ENCODE peak calls at places on chromosomes 16 and 17, in eight cellular contexts. G is cardiac muscle cell, Y is heart left ventricle, W is AG04450, C is colonic mucosa, O is A549, R is SK-N-MC, D is heart right ventricle. I is an unnamed sample. For H3K9me3, the result is how much of the 10 kb centered on the place peaks cover.

GRCh38 chr17:37273419-37274051 is 102.2 kb upstream of the C17orf78 start:
- DNase-seq in R (no peak), C (no peak), O (no peak), D (no peak), G (peak), W (peak), Y (no peak), I (no peak)

GRCh38 chr16:66728804-66729203 is 22.6 kb downstream of the DYNC1LI2 start:
- DNase-seq in W (no peak), C (no peak), G (no peak), O (no peak), D (no peak), R (no peak), Y (no peak), I (no peak)

GRCh38 chr16:76653390-76654026 is 376.3 kb downstream of the CNTNAP4 start:
- DNase-seq in D (no peak), W (peak), O (peak), R (no peak), C (no peak), G (peak), Y (no peak), I (no peak)

GRCh38 chr17:45376171-45376564 is 56.5 kb downstream of the ARHGAP27 start:
- DNase-seq in O (no peak), G (no peak), C (no peak), W (no peak), D (no peak), R (no peak), Y (no peak), I (no peak)

GRCh38 chr16:67236551-67237395 is 9.8 kb downstream of the TMEM208 start:
- DNase-seq in C (peak), R (no peak), Y (peak), G (peak), O (peak), W (no peak), D (no peak), I (peak)

GRCh38 chr17:10210151-10210574 is 11.8 kb upstream of the GAS7 start:
- DNase-seq in O (no peak), C (peak), G (peak), R (no peak), Y (no peak), W (no peak), D (no peak), I (no peak)

GRCh38 chr16:80459331-80459777 is 81.4 kb upstream of the DYNLRB2 start:
- DNase-seq in O (no peak), W (no peak), R (no peak), D (peak), Y (peak), G (peak), C (no peak), I (no peak)

GRCh38 chr17:59329558-59330313 is 1.7 kb upstream of the YPEL2 start:
- DNase-seq in C (peak), G (peak), O (peak), R (no peak), Y (peak), W (peak), D (peak), I (peak)

GRCh38 chr17:13002761-13003453 is 14.9 kb downstream of the ELAC2 start:
- DNase-seq in R (peak), C (peak), D (peak), W (peak), Y (peak), O (peak), G (peak), I (peak)

GRCh38 chr16:60295451-60295850 is 1561.3 kb upstream of the GOT2 start:
- DNase-seq in D (no peak), C (no peak), Y (no peak), R (no peak), G (no peak), O (no peak), W (no peak), I (no peak)

GRCh38 chr17:52673791-52674190 is 515.3 kb upstream of the CA10 start:
- DNase-seq in D (no peak), W (no peak), R (no peak), Y (no peak), C (no peak), G (no peak), O (no peak), I (no peak)

GRCh38 chr16:67454104-67454503 is 23.2 kb downstream of the HSD11B2 start:
- DNase-seq in O (no peak), G (no peak), C (no peak), D (no peak), Y (no peak), W (no peak), R (no peak), I (no peak)

GRCh38 chr16:67674851-67675578 is 8.4 kb downstream of the C16orf86 start:
- DNase-seq in R (no peak), O (no peak), C (no peak), Y (no peak), W (no peak), D (no peak), G (no peak), I (no peak)

GRCh38 chr17:74430706-74431567 is 951 bp upstream of the GPRC5C start:
- DNase-seq in D (peak), G (peak), R (no peak), O (peak), C (peak), Y (peak), W (no peak), I (no peak)

GRCh38 chr16:54493076-54493475 is 206.5 kb upstream of the IRX3 start:
- DNase-seq in C (no peak), D (no peak), G (peak), O (no peak), R (no peak), Y (no peak), W (no peak), I (no peak)

DNA sequence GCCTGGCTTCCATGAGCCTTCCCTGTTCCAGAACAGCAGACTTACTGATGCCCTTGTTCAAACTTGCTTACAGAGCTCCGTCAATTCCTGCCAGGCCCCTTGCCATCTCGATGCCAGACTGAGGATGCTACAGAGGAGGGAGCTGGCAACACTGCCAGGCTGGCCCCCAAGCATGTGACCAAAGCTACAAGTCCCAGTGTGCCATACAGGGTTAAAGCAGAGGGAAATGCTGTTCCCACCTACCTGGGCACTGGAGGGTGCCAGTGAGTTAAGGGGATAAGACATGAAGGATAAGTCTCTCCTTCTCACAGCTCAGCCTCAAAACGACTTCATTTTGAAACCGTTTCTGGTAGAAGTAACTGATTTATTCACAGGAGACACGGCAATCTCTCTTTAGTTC is 33.5 kb upstream of the SREBF1 start:
- DNase-seq in R (no peak), G (no peak), Y (no peak), O (no peak), D (no peak), W (no peak), C (no peak), I (no peak)
- H3K9me3 ChIP-seq in R (under half), G (under half), Y (under half), O (under half), D (under half), W (under half), C (under half), I (under half)

DNA sequence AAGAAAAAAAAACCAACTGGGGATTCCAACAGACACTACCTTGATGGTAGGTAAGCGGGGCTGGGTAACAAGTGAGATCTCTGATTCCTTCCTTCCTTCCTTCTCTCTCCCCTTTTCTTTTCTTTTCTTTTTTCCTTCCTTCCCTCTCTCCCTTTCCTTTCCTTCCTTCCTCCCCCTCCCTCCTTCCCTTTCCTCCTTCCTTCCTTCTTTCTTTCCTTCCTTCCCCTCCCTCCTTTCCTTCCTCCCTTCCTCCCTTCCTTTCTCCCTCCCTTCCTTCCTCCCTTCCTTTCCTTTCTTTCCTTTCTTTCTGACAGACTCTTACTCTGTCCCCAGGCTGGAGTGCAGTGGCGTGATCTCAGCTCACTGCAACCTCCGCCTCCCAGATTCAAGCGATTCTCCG is 20.0 kb downstream of the OR2C1 start:
- DNase-seq in C (no peak), G (no peak), R (no peak), Y (no peak), D (no peak), W (no peak), O (no peak), I (no peak)
- H3K9me3 ChIP-seq in C (under half), G (under half), R (under half), Y (under half), D (half or more), W (under half), O (half or more), I (under half)

GRCh38 chr17:32479074-32479617 is 7.6 kb upstream of the CDK5R1 start:
- DNase-seq in W (no peak), O (no peak), Y (no peak), R (no peak), D (no peak), G (no peak), C (no peak), I (no peak)

GRCh38 chr17:32477220-32477619 is 9.6 kb upstream of the CDK5R1 start:
- DNase-seq in W (no peak), G (no peak), Y (no peak), D (no peak), O (no peak), R (no peak), C (no peak), I (no peak)

GRCh38 chr17:32481193-32481592 is 5.6 kb upstream of the CDK5R1 start:
- DNase-seq in D (no peak), R (no peak), O (no peak), G (no peak), C (no peak), W (no peak), Y (no peak), I (no peak)

GRCh38 chr17:32471652-32472051 is 15.1 kb upstream of the CDK5R1 start:
- DNase-seq in W (no peak), O (no peak), Y (no peak), D (no peak), C (no peak), G (no peak), R (no peak), I (no peak)

DNA sequence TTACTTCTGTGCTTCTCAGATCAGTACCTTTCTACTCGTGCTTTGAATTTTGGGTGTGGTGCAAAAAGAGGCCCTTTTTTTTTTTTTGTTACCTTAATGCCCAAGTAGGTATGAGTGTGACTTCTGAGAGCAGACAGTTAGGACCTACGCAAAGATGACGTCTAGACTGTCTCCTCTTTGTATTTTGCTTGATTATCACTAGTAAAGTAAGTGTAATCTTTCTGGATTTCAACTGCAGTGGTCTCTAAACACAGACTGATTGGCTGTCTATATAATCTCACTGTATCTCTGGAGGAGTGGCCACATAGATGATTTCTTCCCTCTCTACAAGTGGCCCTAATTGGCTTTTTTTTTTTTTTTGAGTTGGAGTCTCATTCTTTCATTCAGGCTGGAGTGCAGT is 11.5 kb upstream of the CDK5R1 start:
- DNase-seq in G (no peak), Y (no peak), D (no peak), W (no peak), R (no peak), C (no peak), O (no peak), I (no peak)
- H3K9me3 ChIP-seq in G (under half), Y (under half), D (under half), W (under half), R (under half), C (under half), O (under half), I (under half)

GRCh38 chr17:58144801-58145200 is 3.4 kb upstream of the OR4D1 start:
- DNase-seq in D (no peak), C (no peak), R (no peak), G (no peak), W (no peak), O (no peak), Y (no peak), I (no peak)

GRCh38 chr17:58153046-58153445 is 4.9 kb downstream of the OR4D1 start:
- DNase-seq in R (no peak), C (no peak), W (no peak), Y (peak), D (no peak), O (no peak), G (no peak), I (peak)

GRCh38 chr17:58147930-58148434 is at the start of gene OR4D1:
- DNase-seq in Y (no peak), C (no peak), R (no peak), W (no peak), G (no peak), D (no peak), O (no peak), I (no peak)

GRCh38 chr17:58148609-58149008 is 425 bp downstream of the OR4D1 start:
- DNase-seq in O (no peak), G (no peak), W (no peak), Y (no peak), D (no peak), C (no peak), R (no peak), I (no peak)
- H3K9me3 ChIP-seq in O (under half), G (under half), W (under half), Y (under half), D (under half), C (under half), R (under half), I (under half)

GRCh38 chr17:75552425-75552824 is 26.9 kb downstream of the LLGL2 start:
- DNase-seq in G (no peak), R (no peak), C (no peak), O (no peak), Y (no peak), D (no peak), W (no peak), I (no peak)
- H3K9me3 ChIP-seq in G (under half), R (under half), C (under half), O (under half), Y (under half), D (under half), W (under half), I (under half)

GRCh38 chr17:42835732-42836131 is 2.5 kb downstream of the PSME3 start:
- DNase-seq in D (no peak), C (no peak), O (no peak), G (no peak), R (no peak), W (no peak), Y (no peak), I (no peak)
- H3K9me3 ChIP-seq in D (under half), C (under half), O (under half), G (under half), R (under half), W (under half), Y (under half), I (under half)